ENCODE peak calls at places on chromosomes 11 and 22, in six cellular contexts. I, S, P, W, K and N are unnamed samples.

GRCh38 chr11:72411623-72412532 is 22.5 kb downstream of the CLPB start:
- DNase-seq in I (no peak), S (peak), P (no peak), W (no peak), K (peak), N (no peak)

GRCh38 chr11:117668291-117668690 is 128.7 kb downstream of the DSCAML1 start:
- DNase-seq in I (no peak), S (peak), P (no peak), W (peak), K (peak), N (no peak)

GRCh38 chr11:64340671-64341335 is 799 bp downstream of the CCDC88B start:
- DNase-seq in I (peak), S (no peak), P (no peak), W (no peak), K (no peak), N (peak)

GRCh38 chr11:2524446-2525165 is 79.8 kb downstream of the KCNQ1 start:
- DNase-seq in I (no peak), S (no peak), P (no peak), W (no peak), K (no peak), N (peak)

GRCh38 chr11:8006349-8006977 is 19.3 kb downstream of the EIF3F start:
- DNase-seq in I (peak), S (no peak), P (peak), W (peak), K (peak), N (peak)

GRCh38 chr11:44564653-44565007 is 833 bp upstream of the CD82 start:
- DNase-seq in I (no peak), S (peak), P (peak), W (peak), K (no peak), N (peak)

GRCh38 chr11:68331338-68331947 is 19.1 kb downstream of the LRP5 start:
- DNase-seq in I (peak), S (no peak), P (peak), W (no peak), K (no peak), N (no peak)

GRCh38 chr22:49398646-49399045 is 429.0 kb downstream of the BRD1 start:
- DNase-seq in I (no peak), S (no peak), P (no peak), W (no peak), K (no peak), N (no peak)

GRCh38 chr22:33524511-33525270 is 395.6 kb downstream of the LARGE1 start:
- DNase-seq in I (no peak), S (no peak), P (no peak), W (no peak), K (no peak), N (no peak)

GRCh38 chr22:47690166-47690565 is 927.7 kb downstream of the TBC1D22A start:
- DNase-seq in I (no peak), S (no peak), P (no peak), W (no peak), K (no peak), N (no peak)

GRCh38 chr11:23404225-23405160 is 544.2 kb upstream of the CCDC179 start:
- DNase-seq in I (no peak), S (no peak), P (no peak), W (no peak), K (no peak), N (no peak)

GRCh38 chr11:33168605-33169240 is 7.4 kb upstream of the CSTF3 start:
- DNase-seq in I (no peak), S (no peak), P (no peak), W (no peak), K (no peak), N (no peak)

GRCh38 chr11:68929135-68929534 is 25.4 kb downstream of the IGHMBP2 start:
- DNase-seq in I (no peak), S (no peak), P (no peak), W (no peak), K (no peak), N (no peak)

GRCh38 chr22:23762866-23763578 is at the start of gene C22orf15:
- DNase-seq in I (peak), S (no peak), P (no peak), W (no peak), K (no peak), N (no peak)

GRCh38 chr11:102452461-102453285 is at the start of gene TMEM123:
- DNase-seq in I (peak), S (no peak), P (no peak), W (peak), K (peak), N (peak)

GRCh38 chr22:38735465-38736256 is 20.1 kb downstream of the SUN2 start:
- DNase-seq in I (no peak), S (no peak), P (no peak), W (no peak), K (no peak), N (peak)

GRCh38 chr11:34599406-34599901 is 21.4 kb upstream of the EHF start:
- DNase-seq in I (no peak), S (no peak), P (peak), W (no peak), K (no peak), N (no peak)

GRCh38 chr11:87038235-87038960 is 664 bp downstream of the TMEM135 start:
- DNase-seq in I (no peak), S (no peak), P (no peak), W (peak), K (no peak), N (no peak)

GRCh38 chr11:43579171-43579918 is 101.2 kb upstream of the HSD17B12 start:
- DNase-seq in I (peak), S (no peak), P (no peak), W (peak), K (no peak), N (no peak)

GRCh38 chr11:3929232-3929631 is 73.8 kb downstream of the STIM1 start:
- DNase-seq in I (no peak), S (no peak), P (no peak), W (peak), K (no peak), N (no peak)

GRCh38 chr11:31821779-31822574 is 10.9 kb upstream of the PAX6 start:
- DNase-seq in I (no peak), S (no peak), P (no peak), W (no peak), K (no peak), N (no peak)

GRCh38 chr11:67255353-67255752 is 10.9 kb upstream of the GRK2 start:
- DNase-seq in I (no peak), S (no peak), P (no peak), W (no peak), K (no peak), N (no peak)